ENCODE peak calls at places on chromosomes 4 and X, in five cellular contexts. I, J, A, T and S are unnamed samples.

GRCh38 chr4:77852892-77853495 is 9.6 kb upstream of the MRPL1 start:
- DNase-seq in I (peak; percentile 58), T (peak; percentile 26), J (no peak), A (peak; percentile 42), S (no peak)

GRCh38 chr4:184450045-184450444 is 24.3 kb downstream of the IRF2 start:
- DNase-seq in I (no peak), T (no peak), J (no peak), A (no peak), S (no peak)

GRCh38 chr4:56607926-56608325 is 73.2 kb downstream of the HOPX start:
- DNase-seq in I (no peak), J (no peak), T (no peak), A (no peak), S (no peak)

GRCh38 chr4:151324449-151325319 is 721 bp downstream of the SH3D19 start:
- DNase-seq in I (no peak), J (peak; percentile 32), A (peak; percentile 29), T (no peak), S (no peak)

GRCh38 chr4:120517966-120518365 is 404.6 kb downstream of the PRDM5 start:
- DNase-seq in J (peak; percentile 2), T (no peak), A (no peak), I (no peak), S (peak; percentile 10)

GRCh38 chr4:94843222-94843621 is 85.5 kb downstream of the BMPR1B start:
- DNase-seq in J (no peak), A (no peak), I (no peak), T (no peak), S (no peak)

GRCh38 chr4:100414016-100414790 is 103.6 kb downstream of the EMCN start:
- DNase-seq in A (no peak), I (no peak), J (no peak), T (no peak), S (no peak)

GRCh38 chr4:113300384-113301011 is 251.0 kb downstream of the ANK2 start:
- DNase-seq in A (no peak), J (peak; percentile 9), I (no peak), T (no peak), S (no peak)

GRCh38 chrX:86133761-86134160 is 14.5 kb upstream of the DACH2 start:
- DNase-seq in T (no peak), J (no peak), A (no peak), I (no peak), S (no peak)

GRCh38 chrX:102899940-102900916 is 36.8 kb upstream of the RAB40AL start:
- DNase-seq in A (peak; percentile 18), J (peak; percentile 3), T (peak; percentile 43), I (peak; percentile 59), S (peak; percentile 3)

GRCh38 chr4:72312032-72312650 is 256.9 kb downstream of the ADAMTS3 start:
- DNase-seq in T (no peak), I (no peak), A (no peak), J (peak; percentile 1), S (peak; percentile 34)

GRCh38 chr4:1608821-1609500 is 75.2 kb downstream of the FAM53A start:
- DNase-seq in T (no peak), I (no peak), A (no peak), J (no peak), S (no peak)

GRCh38 chrX:151225843-151226242 is 49.5 kb downstream of the GPR50 start:
- DNase-seq in J (no peak), T (no peak), A (no peak), I (no peak), S (no peak)

GRCh38 chrX:120791013-120791643 is 84.5 kb downstream of the CT47B1 start:
- DNase-seq in J (peak; percentile 21), I (no peak), T (no peak), A (no peak), S (peak; percentile 13)

GRCh38 chrX:15749642-15750610 is 11.9 kb downstream of the CA5B start:
- DNase-seq in T (no peak), A (peak; percentile 28), J (no peak), I (no peak), S (no peak)

GRCh38 chr4:71828450-71828849 is 44.6 kb upstream of the GC start:
- DNase-seq in J (no peak), I (no peak), A (no peak), T (no peak), S (no peak)

GRCh38 chrX:15913161-15913560 is 58.5 kb upstream of the AP1S2 start:
- DNase-seq in J (no peak), T (no peak), A (no peak), I (no peak), S (no peak)